ENCODE peak calls at places on chromosomes 4 and X, in nine cellular contexts. One of them, this sample, is unnamed.

GRCh38 chr4:21628116-21628515 is 320.5 kb downstream of the KCNIP4 start:
- DNase-seq in hypothalamus: no peak
- DNase-seq in NCI-H1092: no peak
- DNase-seq in NCI-H187: no peak
- DNase-seq in Ammon's horn: no peak
- DNase-seq in CD4-positive, alpha-beta T cell: no peak
- DNase-seq in stimulated activated CD8-positive, alpha-beta memory T cell treated with anti-CD3 and anti-CD28 coated beads, Interleukin-7, amount 100 ng/mL, for 24 hours: no peak
- DNase-seq in NCI-H1417: no peak
- DNase-seq in cardiac muscle cell: no peak
- DNase-seq in this sample: no peak

GRCh38 chr4:4564522-4564921 is 22.7 kb upstream of the STX18 start:
- DNase-seq in stimulated activated CD8-positive, alpha-beta memory T cell treated with anti-CD3 and anti-CD28 coated beads, Interleukin-7, amount 100 ng/mL, for 24 hours: no peak
- DNase-seq in NCI-H1417: no peak
- DNase-seq in CD4-positive, alpha-beta T cell: no peak
- DNase-seq in cardiac muscle cell: no peak
- DNase-seq in hypothalamus: no peak
- DNase-seq in Ammon's horn: no peak
- DNase-seq in NCI-H1092: no peak
- DNase-seq in NCI-H187: no peak
- DNase-seq in this sample: no peak

GRCh38 chr4:95180531-95181315 is 368.1 kb downstream of the UNC5C start:
- DNase-seq in cardiac muscle cell: no peak
- DNase-seq in CD4-positive, alpha-beta T cell: no peak
- DNase-seq in hypothalamus: no peak
- DNase-seq in stimulated activated CD8-positive, alpha-beta memory T cell treated with anti-CD3 and anti-CD28 coated beads, Interleukin-7, amount 100 ng/mL, for 24 hours: no peak
- DNase-seq in NCI-H1092: no peak
- DNase-seq in NCI-H187: no peak
- DNase-seq in NCI-H1417: no peak
- DNase-seq in Ammon's horn: no peak
- DNase-seq in this sample: no peak

GRCh38 chr4:20015825-20016224 is 235.9 kb upstream of the SLIT2 start:
- DNase-seq in NCI-H1417: no peak
- DNase-seq in NCI-H1092: no peak
- DNase-seq in hypothalamus: no peak
- DNase-seq in CD4-positive, alpha-beta T cell: no peak
- DNase-seq in NCI-H187: no peak
- DNase-seq in cardiac muscle cell: no peak
- DNase-seq in Ammon's horn: no peak
- DNase-seq in stimulated activated CD8-positive, alpha-beta memory T cell treated with anti-CD3 and anti-CD28 coated beads, Interleukin-7, amount 100 ng/mL, for 24 hours: no peak
- DNase-seq in this sample: no peak

GRCh38 chrX:30228526-30228925 is 1.9 kb upstream of the MAGEB3 start:
- DNase-seq in NCI-H1417: no peak
- DNase-seq in hypothalamus: no peak
- DNase-seq in CD4-positive, alpha-beta T cell: no peak
- DNase-seq in stimulated activated CD8-positive, alpha-beta memory T cell treated with anti-CD3 and anti-CD28 coated beads, Interleukin-7, amount 100 ng/mL, for 24 hours: no peak
- DNase-seq in Ammon's horn: no peak
- DNase-seq in NCI-H1092: no peak
- DNase-seq in cardiac muscle cell: no peak
- DNase-seq in NCI-H187: no peak
- DNase-seq in this sample: no peak

GRCh38 chr4:158208931-158209640 is 1.2 kb upstream of the TMEM144 start:
- DNase-seq in NCI-H187: no peak
- DNase-seq in stimulated activated CD8-positive, alpha-beta memory T cell treated with anti-CD3 and anti-CD28 coated beads, Interleukin-7, amount 100 ng/mL, for 24 hours: no peak
- DNase-seq in cardiac muscle cell: peak
- DNase-seq in hypothalamus: no peak
- DNase-seq in CD4-positive, alpha-beta T cell: no peak
- DNase-seq in NCI-H1092: no peak
- DNase-seq in Ammon's horn: peak
- DNase-seq in NCI-H1417: no peak
- DNase-seq in this sample: no peak

GRCh38 chr4:140740422-140740821 is 15.8 kb downstream of the TBC1D9 start:
- DNase-seq in CD4-positive, alpha-beta T cell: no peak
- DNase-seq in NCI-H1092: no peak
- DNase-seq in NCI-H187: no peak
- DNase-seq in NCI-H1417: no peak
- DNase-seq in hypothalamus: no peak
- DNase-seq in stimulated activated CD8-positive, alpha-beta memory T cell treated with anti-CD3 and anti-CD28 coated beads, Interleukin-7, amount 100 ng/mL, for 24 hours: no peak
- DNase-seq in cardiac muscle cell: no peak
- DNase-seq in Ammon's horn: no peak
- DNase-seq in this sample: no peak

GRCh38 chrX:129738466-129739308 is at the start of gene XPNPEP2:
- DNase-seq in Ammon's horn: no peak
- DNase-seq in NCI-H187: no peak
- DNase-seq in cardiac muscle cell: peak
- DNase-seq in CD4-positive, alpha-beta T cell: no peak
- DNase-seq in NCI-H1092: no peak
- DNase-seq in stimulated activated CD8-positive, alpha-beta memory T cell treated with anti-CD3 and anti-CD28 coated beads, Interleukin-7, amount 100 ng/mL, for 24 hours: no peak
- DNase-seq in NCI-H1417: no peak
- DNase-seq in hypothalamus: no peak
- DNase-seq in this sample: no peak

GRCh38 chr4:158810487-158811215 is 41.8 kb downstream of the FNIP2 start:
- DNase-seq in CD4-positive, alpha-beta T cell: no peak
- DNase-seq in NCI-H1417: no peak
- DNase-seq in stimulated activated CD8-positive, alpha-beta memory T cell treated with anti-CD3 and anti-CD28 coated beads, Interleukin-7, amount 100 ng/mL, for 24 hours: no peak
- DNase-seq in NCI-H187: no peak
- DNase-seq in cardiac muscle cell: peak
- DNase-seq in NCI-H1092: no peak
- DNase-seq in hypothalamus: no peak
- DNase-seq in Ammon's horn: peak
- DNase-seq in this sample: no peak

GRCh38 chrX:13090261-13091110 is 46.1 kb upstream of the FAM9C start:
- DNase-seq in CD4-positive, alpha-beta T cell: no peak
- DNase-seq in NCI-H1092: no peak
- DNase-seq in NCI-H1417: no peak
- DNase-seq in cardiac muscle cell: peak
- DNase-seq in hypothalamus: no peak
- DNase-seq in stimulated activated CD8-positive, alpha-beta memory T cell treated with anti-CD3 and anti-CD28 coated beads, Interleukin-7, amount 100 ng/mL, for 24 hours: no peak
- DNase-seq in Ammon's horn: peak
- DNase-seq in NCI-H187: no peak
- DNase-seq in this sample: no peak

GRCh38 chrX:21975827-21976226 is 35.3 kb downstream of the SMS start:
- DNase-seq in stimulated activated CD8-positive, alpha-beta memory T cell treated with anti-CD3 and anti-CD28 coated beads, Interleukin-7, amount 100 ng/mL, for 24 hours: no peak
- DNase-seq in NCI-H1092: no peak
- DNase-seq in NCI-H187: no peak
- DNase-seq in hypothalamus: no peak
- DNase-seq in CD4-positive, alpha-beta T cell: no peak
- DNase-seq in Ammon's horn: no peak
- DNase-seq in cardiac muscle cell: peak
- DNase-seq in NCI-H1417: no peak
- DNase-seq in this sample: no peak

GRCh38 chrX:41875142-41875541 is 48.2 kb downstream of the CASK start:
- DNase-seq in cardiac muscle cell: peak
- DNase-seq in Ammon's horn: no peak
- DNase-seq in NCI-H1092: no peak
- DNase-seq in NCI-H187: no peak
- DNase-seq in stimulated activated CD8-positive, alpha-beta memory T cell treated with anti-CD3 and anti-CD28 coated beads, Interleukin-7, amount 100 ng/mL, for 24 hours: no peak
- DNase-seq in CD4-positive, alpha-beta T cell: no peak
- DNase-seq in hypothalamus: no peak
- DNase-seq in NCI-H1417: no peak
- DNase-seq in this sample: no peak

GRCh38 chr4:158176108-158176507 is 3.3 kb upstream of the GASK1B start:
- DNase-seq in cardiac muscle cell: no peak
- DNase-seq in stimulated activated CD8-positive, alpha-beta memory T cell treated with anti-CD3 and anti-CD28 coated beads, Interleukin-7, amount 100 ng/mL, for 24 hours: no peak
- DNase-seq in NCI-H1417: no peak
- DNase-seq in CD4-positive, alpha-beta T cell: no peak
- DNase-seq in NCI-H187: no peak
- DNase-seq in hypothalamus: no peak
- DNase-seq in NCI-H1092: no peak
- DNase-seq in Ammon's horn: no peak
- DNase-seq in this sample: no peak

This sample was measured in NCI-H1694.